ENCODE peak calls at places on chromosomes 3 and 15, in eight cellular contexts. L is A549, A is endothelial cell, T is pancreas, G is T1000, V is body of pancreas, K is MG63, D is amniotic stem cell. Q is an unnamed sample.
A peak's percentile ranks its signal among the peaks of the same experiment; 100 is the strongest.

GRCh38 chr3:157429703-157430102 is 6.9 kb upstream of the PTX3 start:
- DNase-seq in L (no peak), A (no peak), T (no peak), G (no peak), V (no peak), K (no peak), D (peak; percentile 42), Q (no peak)

GRCh38 chr3:196992461-196993065 is 23.9 kb upstream of the PIGZ start:
- DNase-seq in L (no peak), A (no peak), T (peak; percentile 41), G (no peak), V (no peak), K (no peak), D (no peak), Q (peak; percentile 34)

GRCh38 chr3:112555535-112556170 is 6.1 kb downstream of the ATG3 start:
- DNase-seq in L (no peak), A (no peak), T (no peak), G (no peak), V (no peak), K (no peak), D (no peak), Q (no peak)

GRCh38 chr3:136671921-136672320 is 80.3 kb downstream of the STAG1 start:
- DNase-seq in L (no peak), A (no peak), T (no peak), G (no peak), V (no peak), K (peak; percentile 17), D (no peak), Q (no peak)

GRCh38 chr3:140406655-140407054 is 271.2 kb upstream of the TRIM42 start:
- DNase-seq in L (no peak), A (no peak), T (no peak), G (no peak), V (no peak), K (no peak), D (no peak), Q (no peak)

GRCh38 chr3:73030073-73030597 is 31.3 kb upstream of the EBLN2 start:
- DNase-seq in L (no peak), A (no peak), T (no peak), G (no peak), V (no peak), K (no peak), D (no peak), Q (no peak)

GRCh38 chr15:88440021-88440420 is 27.2 kb downstream of the MRPL46 start:
- DNase-seq in L (no peak), A (no peak), T (no peak), G (no peak), V (no peak), K (peak; percentile 29), D (no peak), Q (no peak)

GRCh38 chr3:189355481-189356201 is 183.9 kb downstream of the TPRG1 start:
- DNase-seq in L (peak; percentile 31), A (no peak), T (no peak), G (no peak), V (no peak), K (peak; percentile 83), D (no peak), Q (no peak)

GRCh38 chr15:92143765-92144164 is 249.9 kb upstream of the ST8SIA2 start:
- DNase-seq in L (no peak), A (no peak), T (no peak), G (no peak), V (no peak), K (no peak), D (no peak), Q (no peak)

GRCh38 chr3:142282503-142282902 is 57.1 kb upstream of the GK5 start:
- DNase-seq in L (no peak), A (no peak), T (no peak), G (no peak), V (no peak), K (no peak), D (no peak), Q (no peak)

GRCh38 chr15:20346082-20346805 is 195.4 kb downstream of the GOLGA6L6 start:
- DNase-seq in L (no peak), A (no peak), T (peak; percentile 70), G (no peak), V (no peak), K (no peak), D (no peak), Q (peak; percentile 72)

GRCh38 chr3:45011756-45012441 is 14.2 kb upstream of the CLEC3B start:
- DNase-seq in L (no peak), A (no peak), T (no peak), G (peak; percentile 75), V (peak; percentile 59), K (peak; percentile 54), D (peak; percentile 47), Q (peak; percentile 91)

GRCh38 chr3:134378384-134378783 is 4.1 kb upstream of the AMOTL2 start:
- DNase-seq in L (no peak), A (no peak), T (peak; percentile 59), G (no peak), V (peak; percentile 51), K (peak; percentile 55), D (no peak), Q (peak; percentile 67)

GRCh38 chr3:171797873-171798272 is 12.4 kb downstream of the PLD1 start:
- DNase-seq in L (no peak), A (no peak), T (no peak), G (no peak), V (no peak), K (no peak), D (no peak), Q (no peak)